ENCODE peak calls at places on chromosomes 13 and 19, in nine cellular contexts. One of them, this sample, is unnamed.

GRCh38 chr19:11405846-11406643 is 13.1 kb downstream of the RGL3 start:
- DNase-seq in CD8-positive, alpha-beta T cell: peak; percentile 40
- DNase-seq in HCT116: no peak
- DNase-seq in neural progenitor cell: peak; percentile 46
- DNase-seq in cardiac muscle cell: peak; percentile 62
- DNase-seq in heart left ventricle: no peak
- DNase-seq in ascending aorta: no peak
- DNase-seq in aorta: no peak
- DNase-seq in CD4-positive, alpha-beta T cell: peak; percentile 43
- DNase-seq in this sample: no peak

GRCh38 chr13:82216165-82216564 is 1666.1 kb downstream of the SLITRK1 start:
- DNase-seq in CD8-positive, alpha-beta T cell: no peak
- DNase-seq in ascending aorta: no peak
- DNase-seq in HCT116: no peak
- DNase-seq in heart left ventricle: no peak
- DNase-seq in neural progenitor cell: no peak
- DNase-seq in cardiac muscle cell: no peak
- DNase-seq in aorta: no peak
- DNase-seq in CD4-positive, alpha-beta T cell: no peak
- DNase-seq in this sample: no peak

GRCh38 chr19:55383789-55384575 is at the start of gene TMEM238:
- DNase-seq in aorta: peak; percentile 68
- DNase-seq in CD4-positive, alpha-beta T cell: peak; percentile 51
- DNase-seq in ascending aorta: no peak
- DNase-seq in cardiac muscle cell: peak; percentile 75
- DNase-seq in HCT116: no peak
- DNase-seq in neural progenitor cell: peak; percentile 88
- DNase-seq in heart left ventricle: peak; percentile 53
- DNase-seq in CD8-positive, alpha-beta T cell: peak; percentile 50
- DNase-seq in this sample: no peak

GRCh38 chr13:33069365-33069764 is 53.1 kb downstream of the KL start:
- DNase-seq in heart left ventricle: no peak
- DNase-seq in ascending aorta: no peak
- DNase-seq in aorta: no peak
- DNase-seq in neural progenitor cell: no peak
- DNase-seq in CD8-positive, alpha-beta T cell: no peak
- DNase-seq in HCT116: no peak
- DNase-seq in CD4-positive, alpha-beta T cell: no peak
- DNase-seq in cardiac muscle cell: no peak
- DNase-seq in this sample: no peak

GRCh38 chr19:29524912-29525870 is 603 bp upstream of the VSTM2B start:
- DNase-seq in heart left ventricle: no peak
- DNase-seq in neural progenitor cell: peak; percentile 66
- DNase-seq in aorta: no peak
- DNase-seq in HCT116: no peak
- DNase-seq in CD4-positive, alpha-beta T cell: no peak
- DNase-seq in cardiac muscle cell: no peak
- DNase-seq in CD8-positive, alpha-beta T cell: no peak
- DNase-seq in ascending aorta: no peak
- DNase-seq in this sample: no peak

GRCh38 chr13:28181413-28181812 is 43.1 kb downstream of the PAN3 start:
- DNase-seq in neural progenitor cell: no peak
- DNase-seq in cardiac muscle cell: peak; percentile 20
- DNase-seq in ascending aorta: no peak
- DNase-seq in CD4-positive, alpha-beta T cell: no peak
- DNase-seq in heart left ventricle: no peak
- DNase-seq in aorta: no peak
- DNase-seq in HCT116: peak; percentile 10
- DNase-seq in CD8-positive, alpha-beta T cell: no peak
- DNase-seq in this sample: no peak

GRCh38 chr19:17259118-17259780 is 5.3 kb downstream of the USHBP1 start:
- DNase-seq in ascending aorta: no peak
- DNase-seq in HCT116: no peak
- DNase-seq in neural progenitor cell: no peak
- DNase-seq in CD4-positive, alpha-beta T cell: no peak
- DNase-seq in cardiac muscle cell: peak; percentile 36
- DNase-seq in CD8-positive, alpha-beta T cell: no peak
- DNase-seq in aorta: no peak
- DNase-seq in heart left ventricle: no peak
- DNase-seq in this sample: no peak

GRCh38 chr19:5025027-5025426 is 56.1 kb downstream of the KDM4B start:
- DNase-seq in CD8-positive, alpha-beta T cell: no peak
- DNase-seq in heart left ventricle: no peak
- DNase-seq in aorta: no peak
- DNase-seq in cardiac muscle cell: no peak
- DNase-seq in HCT116: no peak
- DNase-seq in CD4-positive, alpha-beta T cell: no peak
- DNase-seq in neural progenitor cell: peak; percentile 44
- DNase-seq in ascending aorta: no peak
- DNase-seq in this sample: no peak

GRCh38 chr19:38703509-38703908 is 40.8 kb downstream of the CAPN12 start:
- DNase-seq in cardiac muscle cell: no peak
- DNase-seq in HCT116: no peak
- DNase-seq in neural progenitor cell: no peak
- DNase-seq in ascending aorta: no peak
- DNase-seq in aorta: no peak
- DNase-seq in CD8-positive, alpha-beta T cell: no peak
- DNase-seq in heart left ventricle: no peak
- DNase-seq in CD4-positive, alpha-beta T cell: no peak
- DNase-seq in this sample: no peak

GRCh38 chr13:77305276-77305675 is 21.6 kb downstream of the MYCBP2 start:
- DNase-seq in aorta: no peak
- DNase-seq in neural progenitor cell: no peak
- DNase-seq in heart left ventricle: no peak
- DNase-seq in HCT116: no peak
- DNase-seq in CD8-positive, alpha-beta T cell: no peak
- DNase-seq in ascending aorta: no peak
- DNase-seq in CD4-positive, alpha-beta T cell: no peak
- DNase-seq in cardiac muscle cell: no peak
- DNase-seq in this sample: no peak

GRCh38 chr13:95552539-95553270 is at the start of gene CLDN10:
- DNase-seq in HCT116: no peak
- DNase-seq in cardiac muscle cell: no peak
- DNase-seq in ascending aorta: no peak
- DNase-seq in aorta: no peak
- DNase-seq in CD8-positive, alpha-beta T cell: no peak
- DNase-seq in neural progenitor cell: peak; percentile 87
- DNase-seq in CD4-positive, alpha-beta T cell: no peak
- DNase-seq in heart left ventricle: no peak
- DNase-seq in this sample: no peak

GRCh38 chr19:9793051-9793591 is 24.6 kb upstream of the ZNF846 start:
- DNase-seq in heart left ventricle: peak; percentile 62
- DNase-seq in cardiac muscle cell: peak; percentile 68
- DNase-seq in neural progenitor cell: no peak
- DNase-seq in aorta: peak; percentile 82
- DNase-seq in CD8-positive, alpha-beta T cell: peak; percentile 62
- DNase-seq in ascending aorta: peak; percentile 27
- DNase-seq in HCT116: no peak
- DNase-seq in CD4-positive, alpha-beta T cell: peak; percentile 66
- DNase-seq in this sample: no peak

GRCh38 chr13:109729031-109729870 is 57.1 kb downstream of the IRS2 start:
- DNase-seq in CD8-positive, alpha-beta T cell: no peak
- DNase-seq in ascending aorta: no peak
- DNase-seq in neural progenitor cell: peak; percentile 69
- DNase-seq in cardiac muscle cell: peak; percentile 38
- DNase-seq in heart left ventricle: no peak
- DNase-seq in aorta: no peak
- DNase-seq in CD4-positive, alpha-beta T cell: no peak
- DNase-seq in HCT116: no peak
- DNase-seq in this sample: no peak

GRCh38 chr13:110254151-110254679 is 52.7 kb downstream of the COL4A1 start:
- DNase-seq in heart left ventricle: no peak
- DNase-seq in ascending aorta: no peak
- DNase-seq in cardiac muscle cell: no peak
- DNase-seq in CD4-positive, alpha-beta T cell: no peak
- DNase-seq in HCT116: no peak
- DNase-seq in CD8-positive, alpha-beta T cell: no peak
- DNase-seq in aorta: no peak
- DNase-seq in neural progenitor cell: no peak
- DNase-seq in this sample: no peak

GRCh38 chr13:51724721-51725120 is 79.2 kb downstream of the DHRS12 start:
- DNase-seq in aorta: no peak
- DNase-seq in HCT116: no peak
- DNase-seq in neural progenitor cell: no peak
- DNase-seq in heart left ventricle: no peak
- DNase-seq in CD4-positive, alpha-beta T cell: no peak
- DNase-seq in CD8-positive, alpha-beta T cell: no peak
- DNase-seq in ascending aorta: no peak
- DNase-seq in cardiac muscle cell: no peak
- DNase-seq in this sample: no peak

DNA sequence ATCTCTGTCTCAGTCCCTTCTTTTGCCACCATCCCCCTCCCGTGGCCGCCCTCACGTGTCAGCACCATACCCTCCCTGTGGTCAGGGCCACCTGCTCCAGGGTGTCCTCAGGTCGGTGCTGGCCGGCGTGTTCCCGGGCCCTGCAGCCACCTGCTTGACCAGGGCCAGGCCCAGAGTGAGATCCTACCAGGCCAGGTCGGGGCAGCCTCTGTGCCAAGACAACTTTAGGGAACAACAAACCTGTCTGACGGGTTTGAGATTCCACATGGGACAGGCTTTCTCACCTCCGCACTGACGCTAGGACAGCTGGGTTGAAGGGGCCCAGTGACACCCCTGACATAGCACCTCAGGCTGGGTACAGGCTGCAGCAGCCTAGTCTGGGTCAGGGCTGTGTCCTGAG is 7.5 kb upstream of the SBNO2 start:
- DNase-seq in heart left ventricle: no peak
- DNase-seq in cardiac muscle cell: no peak
- DNase-seq in CD8-positive, alpha-beta T cell: no peak
- DNase-seq in HCT116: no peak
- DNase-seq in aorta: no peak
- DNase-seq in ascending aorta: no peak
- DNase-seq in CD4-positive, alpha-beta T cell: no peak
- DNase-seq in neural progenitor cell: no peak
- DNase-seq in this sample: no peak
- H3K27ac ChIP-seq in heart left ventricle: no peak overlapping the region
- H3K27ac ChIP-seq in cardiac muscle cell: no peak overlapping the region
- H3K27ac ChIP-seq in CD8-positive, alpha-beta T cell: no peak overlapping the region
- H3K27ac ChIP-seq in HCT116: peak overlapping the region; percentile 93
- H3K27ac ChIP-seq in aorta: no peak overlapping the region
- H3K27ac ChIP-seq in ascending aorta: no peak overlapping the region
- H3K27ac ChIP-seq in CD4-positive, alpha-beta T cell: no peak overlapping the region
- H3K27ac ChIP-seq in neural progenitor cell: no peak overlapping the region
- H3K27ac ChIP-seq in this sample: no peak overlapping the region

GRCh38 chr13:99830931-99831330 is 140.6 kb downstream of the ZIC5 start:
- DNase-seq in aorta: no peak
- DNase-seq in cardiac muscle cell: no peak
- DNase-seq in heart left ventricle: no peak
- DNase-seq in ascending aorta: no peak
- DNase-seq in HCT116: no peak
- DNase-seq in neural progenitor cell: peak; percentile 22
- DNase-seq in CD8-positive, alpha-beta T cell: no peak
- DNase-seq in CD4-positive, alpha-beta T cell: no peak
- DNase-seq in this sample: no peak

GRCh38 chr13:99834246-99834645 is 137.3 kb downstream of the ZIC5 start:
- DNase-seq in neural progenitor cell: no peak
- DNase-seq in cardiac muscle cell: no peak
- DNase-seq in aorta: no peak
- DNase-seq in HCT116: no peak
- DNase-seq in ascending aorta: no peak
- DNase-seq in heart left ventricle: no peak
- DNase-seq in CD4-positive, alpha-beta T cell: no peak
- DNase-seq in CD8-positive, alpha-beta T cell: no peak
- DNase-seq in this sample: no peak

DNA sequence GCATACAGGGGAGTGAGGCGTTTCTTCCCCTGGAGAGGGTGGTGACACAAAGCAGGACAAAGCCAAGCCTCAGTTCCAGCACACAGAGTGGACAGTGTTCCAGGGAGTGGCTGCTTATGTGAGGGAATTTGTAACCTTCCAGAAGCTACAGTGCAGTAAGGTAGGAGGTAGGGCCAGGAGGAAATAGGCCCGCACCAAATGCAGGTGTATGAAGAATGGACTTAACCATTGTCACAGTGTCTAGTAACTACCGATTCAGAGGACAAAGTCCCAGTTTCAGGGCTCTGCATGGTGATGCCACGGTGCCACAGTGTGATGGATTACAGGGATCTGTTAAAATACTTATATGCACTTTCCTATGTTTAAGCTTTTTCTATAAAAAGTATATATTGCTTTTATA is 135.3 kb downstream of the ZIC5 start:
- DNase-seq in CD8-positive, alpha-beta T cell: no peak
- DNase-seq in aorta: no peak
- DNase-seq in HCT116: no peak
- DNase-seq in cardiac muscle cell: no peak
- DNase-seq in ascending aorta: no peak
- DNase-seq in heart left ventricle: no peak
- DNase-seq in CD4-positive, alpha-beta T cell: no peak
- DNase-seq in neural progenitor cell: no peak
- DNase-seq in this sample: no peak
- H3K9me3 ChIP-seq in CD8-positive, alpha-beta T cell: no peaks in the 10 kb centered on the region
- H3K9me3 ChIP-seq in aorta: no peaks in the 10 kb centered on the region
- H3K9me3 ChIP-seq in HCT116: no peaks in the 10 kb centered on the region
- H3K9me3 ChIP-seq in cardiac muscle cell: no peaks in the 10 kb centered on the region
- H3K9me3 ChIP-seq in ascending aorta: no peaks in the 10 kb centered on the region
- H3K9me3 ChIP-seq in heart left ventricle: no peaks in the 10 kb centered on the region
- H3K9me3 ChIP-seq in CD4-positive, alpha-beta T cell: no peaks in the 10 kb centered on the region
- H3K9me3 ChIP-seq in neural progenitor cell: no peaks in the 10 kb centered on the region
- H3K9me3 ChIP-seq in this sample: no peaks in the 10 kb centered on the region

DNA sequence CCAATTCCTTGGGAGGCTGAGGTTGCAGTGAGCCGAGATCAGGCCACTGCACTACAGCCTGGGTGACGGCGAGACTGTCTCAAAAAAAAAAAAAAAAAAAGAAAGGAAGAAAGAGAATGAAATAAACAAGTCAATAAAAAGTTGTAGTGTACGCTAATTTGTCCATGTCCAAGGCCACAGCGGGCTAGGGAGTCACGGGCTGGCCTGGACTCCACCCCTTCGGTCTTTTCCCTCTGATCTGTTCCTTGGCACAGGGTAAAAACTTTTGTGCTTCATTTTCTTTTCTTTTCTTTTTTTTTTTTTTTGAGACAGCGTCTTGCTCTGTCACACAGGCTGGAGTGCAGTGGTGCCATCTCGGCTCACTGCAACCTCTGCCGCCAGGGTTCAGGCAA is 19.4 kb upstream of the MKNK2 start:
- DNase-seq in aorta: no peak
- DNase-seq in CD8-positive, alpha-beta T cell: no peak
- DNase-seq in ascending aorta: no peak
- DNase-seq in neural progenitor cell: no peak
- DNase-seq in HCT116: no peak
- DNase-seq in heart left ventricle: no peak
- DNase-seq in cardiac muscle cell: no peak
- DNase-seq in CD4-positive, alpha-beta T cell: no peak
- DNase-seq in this sample: no peak
- H3K27ac ChIP-seq in aorta: no peak overlapping the region
- H3K27ac ChIP-seq in CD8-positive, alpha-beta T cell: no peak overlapping the region
- H3K27ac ChIP-seq in ascending aorta: no peak overlapping the region
- H3K27ac ChIP-seq in neural progenitor cell: no peak overlapping the region
- H3K27ac ChIP-seq in HCT116: no peak overlapping the region
- H3K27ac ChIP-seq in heart left ventricle: no peak overlapping the region
- H3K27ac ChIP-seq in cardiac muscle cell: no peak overlapping the region
- H3K27ac ChIP-seq in CD4-positive, alpha-beta T cell: no peak overlapping the region
- H3K27ac ChIP-seq in this sample: no peak overlapping the region

DNA sequence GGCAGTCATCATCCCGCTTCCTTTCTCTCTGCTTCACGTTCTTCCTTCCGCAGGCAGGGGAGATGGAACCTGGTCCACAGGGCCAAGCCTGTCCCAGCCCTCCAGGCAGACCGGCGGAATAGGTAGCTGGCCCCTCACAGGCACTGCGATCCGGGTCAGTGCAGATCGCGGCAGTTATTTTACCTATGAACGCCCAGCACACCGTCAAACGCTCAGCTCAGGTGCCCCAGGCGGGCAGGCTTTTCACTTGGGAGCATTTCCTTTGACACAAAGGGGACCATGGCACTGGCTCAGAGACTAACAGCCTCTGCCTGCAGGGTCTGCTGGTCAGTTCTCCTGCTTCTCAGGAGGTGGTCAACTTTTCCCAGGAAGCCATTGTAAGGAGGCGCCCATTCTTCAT is 97.0 kb upstream of the ZNF98 start:
- DNase-seq in neural progenitor cell: no peak
- DNase-seq in CD4-positive, alpha-beta T cell: no peak
- DNase-seq in cardiac muscle cell: no peak
- DNase-seq in heart left ventricle: no peak
- DNase-seq in ascending aorta: no peak
- DNase-seq in aorta: no peak
- DNase-seq in HCT116: no peak
- DNase-seq in CD8-positive, alpha-beta T cell: no peak
- DNase-seq in this sample: no peak
- H3K9me3 ChIP-seq in neural progenitor cell: no peaks in the 10 kb centered on the region
- H3K9me3 ChIP-seq in CD4-positive, alpha-beta T cell: peaks cover 24% of the 10 kb centered on the region
- H3K9me3 ChIP-seq in cardiac muscle cell: no peaks in the 10 kb centered on the region
- H3K9me3 ChIP-seq in heart left ventricle: peaks cover 3% of the 10 kb centered on the region
- H3K9me3 ChIP-seq in ascending aorta: peaks cover 5% of the 10 kb centered on the region
- H3K9me3 ChIP-seq in aorta: peaks cover 1% of the 10 kb centered on the region
- H3K9me3 ChIP-seq in HCT116: peaks cover 7% of the 10 kb centered on the region
- H3K9me3 ChIP-seq in CD8-positive, alpha-beta T cell: no peaks in the 10 kb centered on the region
- H3K9me3 ChIP-seq in this sample: peaks cover 76% of the 10 kb centered on the region

This sample was measured in AG04450.